ENCODE peak calls at places on chromosome 10, in five cellular contexts. One of them, this sample, is unnamed.

GRCh38 chr10:90847436-90847835 is 10.4 kb downstream of the HTR7 start:
- ATAC-seq in HCT116: peak
- ATAC-seq in left lung: peak
- ATAC-seq in esophagus mucosa: peak
- ATAC-seq in mucosa of descending colon: no peak
- ATAC-seq in this sample: peak

GRCh38 chr10:11875183-11875498 is 52.0 kb downstream of the PROSER2 start:
- ATAC-seq in HCT116: peak
- ATAC-seq in left lung: peak
- ATAC-seq in esophagus mucosa: no peak
- ATAC-seq in mucosa of descending colon: no peak
- ATAC-seq in this sample: no peak

GRCh38 chr10:124375353-124375614 is 43.4 kb downstream of the OAT start:
- ATAC-seq in HCT116: no peak
- ATAC-seq in left lung: no peak
- ATAC-seq in esophagus mucosa: no peak
- ATAC-seq in mucosa of descending colon: no peak
- ATAC-seq in this sample: no peak

GRCh38 chr10:43407148-43407575 is 1.8 kb downstream of the HNRNPF start:
- ATAC-seq in HCT116: no peak
- ATAC-seq in left lung: peak
- ATAC-seq in esophagus mucosa: peak
- ATAC-seq in mucosa of descending colon: peak
- ATAC-seq in this sample: peak

GRCh38 chr10:131644287-131644686 is 256.5 kb upstream of the PPP2R2D start:
- ATAC-seq in HCT116: no peak
- ATAC-seq in left lung: no peak
- ATAC-seq in esophagus mucosa: no peak
- ATAC-seq in mucosa of descending colon: no peak
- ATAC-seq in this sample: no peak

GRCh38 chr10:46239247-46239646 is 47.5 kb upstream of the ANTXRL start:
- ATAC-seq in HCT116: no peak
- ATAC-seq in left lung: no peak
- ATAC-seq in esophagus mucosa: peak
- ATAC-seq in mucosa of descending colon: no peak
- ATAC-seq in this sample: peak

GRCh38 chr10:60267802-60268201 is 121.9 kb downstream of the ANK3 start:
- ATAC-seq in HCT116: no peak
- ATAC-seq in left lung: peak
- ATAC-seq in esophagus mucosa: no peak
- ATAC-seq in mucosa of descending colon: no peak
- ATAC-seq in this sample: no peak

GRCh38 chr10:17506390-17506789 is 52.0 kb upstream of the ST8SIA6 start:
- ATAC-seq in HCT116: no peak
- ATAC-seq in left lung: no peak
- ATAC-seq in esophagus mucosa: no peak
- ATAC-seq in mucosa of descending colon: peak
- ATAC-seq in this sample: peak

GRCh38 chr10:88313897-88314296 is 269.2 kb downstream of the RNLS start:
- ATAC-seq in HCT116: no peak
- ATAC-seq in left lung: no peak
- ATAC-seq in esophagus mucosa: no peak
- ATAC-seq in mucosa of descending colon: no peak
- ATAC-seq in this sample: no peak

This sample was measured in activated T-helper 17 cell treated with anti-CD3 and anti-CD28 coated beads, Interleukin-2, amount 50 U/mL, for 72 hours.